ENCODE peak calls at places on chromosomes 2 and 18, in four cellular contexts. P, X, U and N are unnamed samples.

GRCh38 chr2:239962890-239963591 is 62.1 kb downstream of the NDUFA10 start:
- DNase-seq in U (no peak), P (no peak), X (no peak), N (no peak)

GRCh38 chr2:152762202-152762601 is 43.8 kb downstream of the ARL6IP6 start:
- DNase-seq in U (peak), X (no peak), P (peak), N (no peak)

GRCh38 chr2:177553176-177553909 is 160.8 kb downstream of the AGPS start:
- DNase-seq in X (peak), P (no peak), U (peak), N (peak)

GRCh38 chr2:239769574-239770145 is 255.5 kb downstream of the NDUFA10 start:
- DNase-seq in P (no peak), X (no peak), U (no peak), N (no peak)

GRCh38 chr2:169768262-169768995 is 30.2 kb upstream of the SSB start:
- DNase-seq in X (no peak), P (no peak), U (no peak), N (no peak)

GRCh38 chr2:72085513-72085912 is 62.1 kb downstream of the CYP26B1 start:
- DNase-seq in P (no peak), U (no peak), X (no peak), N (no peak)

GRCh38 chr2:217960351-217960750 is 42.4 kb downstream of the TNS1 start:
- DNase-seq in U (no peak), P (no peak), X (no peak), N (no peak)

GRCh38 chr18:77087391-77088141 is 45.0 kb downstream of the MBP start:
- DNase-seq in X (no peak), U (peak), P (peak), N (peak)

GRCh38 chr2:200747668-200748618 is 63.8 kb upstream of the BZW1 start:
- DNase-seq in X (peak), P (no peak), U (peak), N (no peak)

GRCh38 chr2:96325884-96326255 is 753 bp downstream of the ITPRIPL1 start:
- DNase-seq in P (no peak), U (no peak), X (no peak), N (no peak)

GRCh38 chr2:218984239-218985020 is 554 bp downstream of the FEV start:
- DNase-seq in P (peak), U (peak), X (peak), N (no peak)

GRCh38 chr2:157264099-157264498 is 6.6 kb downstream of the GALNT5 start:
- DNase-seq in P (no peak), U (peak), X (no peak), N (no peak)

GRCh38 chr2:101089419-101089818 is 61.8 kb downstream of the TBC1D8 start:
- DNase-seq in X (no peak), U (no peak), P (no peak), N (no peak)

GRCh38 chr2:127039387-127040031 is 67.4 kb downstream of the BIN1 start:
- DNase-seq in P (no peak), U (no peak), X (no peak), N (no peak)

GRCh38 chr2:226893206-226893605 is 57.4 kb downstream of the RHBDD1 start:
- DNase-seq in X (no peak), U (no peak), P (no peak), N (no peak)

GRCh38 chr2:30266051-30266621 is 34.8 kb downstream of the LBH start:
- DNase-seq in P (no peak), X (no peak), U (peak), N (no peak)

GRCh38 chr18:46832856-46833255 is 76.0 kb upstream of the ST8SIA5 start:
- DNase-seq in U (no peak), X (no peak), P (no peak), N (no peak)

GRCh38 chr2:26033270-26033768 is 565 bp upstream of the RAB10 start:
- DNase-seq in U (peak), X (peak), P (peak), N (peak)

GRCh38 chr2:48126180-48126579 is 219.9 kb upstream of the FBXO11 start:
- DNase-seq in P (no peak), U (peak), X (no peak), N (no peak)

GRCh38 chr2:102063948-102064678 is 72.4 kb downstream of the IL1R2 start:
- DNase-seq in U (peak), P (peak), X (peak), N (peak)

GRCh38 chr2:37168217-37168981 is 11.6 kb upstream of the EIF2AK2 start:
- DNase-seq in X (peak), U (peak), P (peak), N (peak)

GRCh38 chr2:241443486-241444223 is 64.7 kb downstream of the STK25 start:
- DNase-seq in U (peak), X (peak), P (no peak), N (peak)

GRCh38 chr2:172783091-172783898 is 47.6 kb downstream of the RAPGEF4 start:
- DNase-seq in X (peak), U (peak), P (peak), N (peak)

GRCh38 chr18:56139792-56140254 is 498.6 kb downstream of the TXNL1 start:
- DNase-seq in U (peak), X (no peak), P (no peak), N (no peak)

GRCh38 chr18:30446605-30447004 is 595.9 kb downstream of the DSC3 start:
- DNase-seq in X (no peak), U (no peak), P (peak), N (no peak)

GRCh38 chr2:28377984-28378678 is 14.5 kb upstream of the FOSL2 start:
- DNase-seq in P (peak), X (peak), U (no peak), N (peak)

GRCh38 chr2:2871480-2872308 is 505.9 kb downstream of the EIPR1 start:
- DNase-seq in U (no peak), X (no peak), P (no peak), N (no peak)

GRCh38 chr18:34153711-34154110 is 71.0 kb downstream of the NOL4 start:
- DNase-seq in X (peak), U (peak), P (no peak), N (no peak)

GRCh38 chr2:23536326-23536725 is 151.3 kb downstream of the KLHL29 start:
- DNase-seq in X (no peak), U (no peak), P (no peak), N (no peak)

GRCh38 chr2:159128191-159128590 is 158.3 kb downstream of the WDSUB1 start:
- DNase-seq in P (no peak), X (no peak), U (peak), N (no peak)
- H3K27ac ChIP-seq in P (no peak), X (no peak), U (peak), N (peak)

GRCh38 chr18:79764131-79764530 is 33.6 kb upstream of the KCNG2 start:
- DNase-seq in P (no peak), U (no peak), X (no peak), N (no peak)

GRCh38 chr18:79760881-79761280 is 36.9 kb upstream of the KCNG2 start:
- DNase-seq in U (no peak), P (no peak), X (no peak), N (no peak)

GRCh38 chr18:79756826-79757225 is 40.9 kb upstream of the KCNG2 start:
- DNase-seq in U (no peak), X (no peak), P (no peak), N (no peak)

GRCh38 chr18:79763407-79763806 is 34.3 kb upstream of the KCNG2 start:
- DNase-seq in P (no peak), X (no peak), U (no peak), N (no peak)

DNA sequence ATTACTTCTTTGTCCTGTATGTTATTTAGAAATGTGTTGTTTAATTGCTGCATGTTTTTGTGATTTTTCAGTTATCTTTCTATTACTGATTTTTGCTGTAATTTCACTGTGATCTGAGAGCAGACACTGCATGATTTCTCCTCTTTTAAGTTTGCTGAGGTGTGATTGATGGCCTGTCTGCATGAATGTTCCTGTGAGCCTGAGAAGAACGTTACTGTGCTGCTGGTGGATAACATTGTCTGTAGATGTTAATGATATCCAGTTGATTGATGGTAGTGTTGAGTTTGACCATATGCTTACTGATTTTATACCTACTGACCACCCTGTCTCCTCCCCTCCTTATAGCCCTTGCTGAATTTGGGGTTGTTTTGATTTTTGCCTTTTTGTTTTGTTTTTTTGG is 37.4 kb upstream of the KCNG2 start:
- DNase-seq in X (no peak), U (no peak), P (no peak), N (no peak)
- TF ChIP-seq CTCF in X (no peak), U (no peak), P (no peak), N (no peak)

GRCh38 chr2:216372761-216373291 is 543 bp upstream of the MARCHF4 start:
- DNase-seq in P (no peak), U (peak), X (peak), N (no peak)
- H3K27ac ChIP-seq in P (no peak), U (no peak), X (peak), N (peak)

GRCh38 chr2:208361077-208361441 is 45.5 kb upstream of the PTH2R start:
- DNase-seq in U (no peak), P (no peak), X (no peak), N (no peak)
- TF ChIP-seq CTCF in U (no peak), P (no peak), X (no peak), N (no peak)

GRCh38 chr2:117698287-117698686 is 116.2 kb upstream of the DDX18 start:
- DNase-seq in U (no peak), X (no peak), P (no peak), N (no peak)

GRCh38 chr2:117702098-117702497 is 112.4 kb upstream of the DDX18 start:
- DNase-seq in U (no peak), X (no peak), P (no peak), N (no peak)

GRCh38 chr2:117693651-117694050 is 120.8 kb upstream of the DDX18 start:
- DNase-seq in P (no peak), U (no peak), X (no peak), N (no peak)

GRCh38 chr2:117703868-117704267 is 110.6 kb upstream of the DDX18 start:
- DNase-seq in U (no peak), P (peak), X (no peak), N (no peak)

GRCh38 chr2:117698819-117699218 is 115.7 kb upstream of the DDX18 start:
- DNase-seq in P (no peak), U (no peak), X (no peak), N (no peak)
- H3K27ac ChIP-seq in P (no peak), U (no peak), X (no peak), N (no peak)

GRCh38 chr2:74917702-74918619 is 40.5 kb upstream of the POLE4 start:
- DNase-seq in P (no peak), X (peak), U (peak), N (peak)
- TF ChIP-seq CTCF in P (no peak), X (no peak), U (no peak), N (no peak)

DNA sequence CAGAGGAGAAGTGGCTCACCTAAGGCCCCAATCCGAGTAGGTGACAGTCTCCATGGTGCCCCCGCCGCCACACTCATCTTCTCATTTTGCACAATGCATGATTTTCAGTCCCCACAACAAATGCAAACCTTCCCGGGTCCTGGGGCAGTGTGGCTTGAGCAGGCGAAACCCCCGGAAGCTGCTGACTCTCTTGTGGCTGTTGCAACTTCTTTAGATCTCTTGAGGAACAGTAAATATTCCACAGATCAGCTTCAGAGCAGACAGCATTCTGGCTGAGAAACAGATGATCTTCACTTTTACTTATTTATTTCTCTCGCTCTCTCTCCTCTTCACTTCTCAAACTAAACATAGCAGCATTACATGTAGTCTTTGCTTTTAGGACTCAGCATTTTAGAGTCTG is 51.9 kb downstream of the ASAP2 start:
- DNase-seq in X (no peak), P (no peak), U (peak), N (no peak)
- H3K27ac ChIP-seq in X (no peak), P (peak), U (no peak), N (peak)

DNA sequence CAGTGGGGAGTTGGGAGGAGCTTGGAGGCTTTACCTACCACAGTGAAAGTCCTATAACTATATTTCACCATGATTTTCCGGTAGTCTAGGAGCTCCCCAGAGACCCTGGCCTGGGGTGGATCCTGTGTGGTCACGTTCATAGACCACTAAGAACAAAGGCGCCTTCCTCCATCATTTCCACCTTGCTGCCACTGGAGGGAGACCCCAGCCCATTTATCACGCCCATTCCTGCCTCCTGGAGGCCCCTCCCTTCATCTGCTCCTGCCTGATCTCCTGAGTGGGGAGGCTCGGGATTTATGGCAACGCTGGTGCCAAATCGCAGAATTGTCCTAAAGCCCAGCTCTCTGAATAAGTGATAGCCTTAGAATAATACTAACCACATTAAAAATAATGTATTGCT is 507.6 kb upstream of the SPHKAP start:
- DNase-seq in U (peak), P (peak), X (peak), N (peak)
- TF ChIP-seq CTCF in U (no peak), P (peak), X (peak), N (no peak)